ENCODE peak calls at places on chromosomes 1 and 21, in four cellular contexts. G is fibroblast of pulmonary artery, J is choroid plexus epithelial cell, R is progenitor cell of endocrine pancreas. L is an unnamed sample.

GRCh38 chr1:208899438-208899837 is 655.3 kb upstream of the PLXNA2 start:
- DNase-seq in G (no peak), J (no peak), R (no peak), L (no peak)

GRCh38 chr1:200877839-200878551 is 5.2 kb downstream of the GPR25 start:
- DNase-seq in G (no peak), J (no peak), R (no peak), L (no peak)

GRCh38 chr1:6205849-6206845 is at the start of gene RNF207:
- DNase-seq in G (peak; percentile 63), J (peak; percentile 80), R (peak; percentile 63), L (peak; percentile 54)

GRCh38 chr21:15221799-15222386 is 157.1 kb upstream of the NRIP1 start:
- DNase-seq in G (peak; percentile 93), J (peak; percentile 68), R (no peak), L (peak; percentile 53)

GRCh38 chr1:20660363-20661234 is 570 bp downstream of the DDOST start:
- DNase-seq in G (no peak), J (peak; percentile 17), R (no peak), L (no peak)

GRCh38 chr1:109838838-109839240 is 71.8 kb upstream of the CSF1 start:
- DNase-seq in G (peak; percentile 77), J (peak; percentile 79), R (no peak), L (peak; percentile 54)

GRCh38 chr1:225155555-225155954 is 226.1 kb downstream of the DNAH14 start:
- DNase-seq in G (no peak), J (no peak), R (no peak), L (no peak)

GRCh38 chr1:40078512-40079333 is 18.3 kb downstream of the PPT1 start:
- DNase-seq in G (peak; percentile 65), J (peak; percentile 71), R (peak; percentile 48), L (peak; percentile 69)

GRCh38 chr1:71561729-71562128 is 480.9 kb upstream of the ZRANB2 start:
- DNase-seq in G (peak; percentile 76), J (peak; percentile 2), R (no peak), L (no peak)

GRCh38 chr1:20530901-20531300 is 21.5 kb upstream of the FAM43B start:
- DNase-seq in G (no peak), J (no peak), R (no peak), L (no peak)

GRCh38 chr21:34074283-34075098 is 1.1 kb downstream of the MRPS6 start:
- DNase-seq in G (peak; percentile 23), J (no peak), R (no peak), L (no peak)

GRCh38 chr1:91803133-91803532 is 82.8 kb downstream of the TGFBR3 start:
- DNase-seq in G (no peak), J (no peak), R (no peak), L (no peak)

GRCh38 chr1:176567190-176567794 is 104.3 kb downstream of the PAPPA2 start:
- DNase-seq in G (peak; percentile 6), J (peak; percentile 6), R (no peak), L (no peak)

GRCh38 chr21:42392731-42393442 is 3.0 kb downstream of the TMPRSS3 start:
- DNase-seq in G (no peak), J (peak; percentile 44), R (no peak), L (peak; percentile 46)

GRCh38 chr21:43892984-43893535 is 28.0 kb downstream of the AGPAT3 start:
- DNase-seq in G (no peak), J (no peak), R (no peak), L (no peak)

GRCh38 chr1:234533975-234534876 is 55.2 kb upstream of the TARBP1 start:
- DNase-seq in G (peak; percentile 100), J (peak; percentile 100), R (no peak), L (peak; percentile 96)

GRCh38 chr21:14215971-14216621 is at the start of gene RBM11:
- DNase-seq in G (peak; percentile 36), J (peak; percentile 53), R (peak; percentile 72), L (peak; percentile 30)

GRCh38 chr1:89927037-89927436 is 67.9 kb upstream of the ZNF326 start:
- DNase-seq in G (no peak), J (no peak), R (no peak), L (no peak)

GRCh38 chr21:43201491-43201890 is 32.7 kb downstream of the CRYAA start:
- DNase-seq in G (no peak), J (no peak), R (no peak), L (no peak)

GRCh38 chr1:230328342-230329015 is 97.7 kb downstream of the PGBD5 start:
- DNase-seq in G (no peak), J (no peak), R (no peak), L (no peak)

GRCh38 chr1:206507395-206508129 is at the start of gene RASSF5:
- DNase-seq in G (peak; percentile 59), J (peak; percentile 65), R (peak; percentile 25), L (peak; percentile 45)

GRCh38 chr21:45880097-45881068 is 101.2 kb upstream of the COL6A1 start:
- DNase-seq in G (peak; percentile 80), J (peak; percentile 89), R (peak; percentile 53), L (peak; percentile 76)

GRCh38 chr1:102191723-102192122 is 195.0 kb upstream of the OLFM3 start:
- DNase-seq in G (peak; percentile 18), J (peak; percentile 25), R (no peak), L (no peak)
- TF ChIP-seq CTCF in G (peak; percentile 12), J (peak; percentile 33), R (peak; percentile 70), L (no peak)

DNA sequence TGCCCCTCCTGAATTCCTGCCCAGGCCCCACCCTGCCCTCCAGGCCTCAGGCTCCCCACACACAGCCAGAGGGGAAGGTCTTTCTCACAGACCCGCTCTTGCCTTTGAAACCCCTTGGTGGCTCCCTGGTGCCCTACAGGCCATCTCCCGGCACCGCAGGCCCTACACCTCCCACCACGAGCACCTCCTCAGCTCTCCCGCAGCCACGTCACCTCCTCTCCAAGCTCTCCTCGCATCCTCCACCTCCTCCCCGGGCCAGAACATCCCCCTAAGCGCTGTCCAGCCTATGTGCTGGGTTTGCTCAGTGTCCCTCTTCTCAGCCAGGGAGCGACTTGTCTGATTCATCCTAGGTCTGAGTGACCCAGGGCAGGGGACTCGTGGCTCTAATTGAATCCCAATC is 66.4 kb downstream of the DMRTB1 start:
- DNase-seq in G (no peak), J (no peak), R (no peak), L (peak; percentile 37)
- TF ChIP-seq CTCF in G (no peak), J (no peak), R (peak; percentile 33), L (peak; percentile 39)

GRCh38 chr1:54519709-54520108 is 28.3 kb upstream of the ACOT11 start:
- DNase-seq in G (no peak), J (no peak), R (no peak), L (no peak)
- TF ChIP-seq CTCF in G (peak; percentile 23), J (no peak), R (peak; percentile 29), L (no peak)

GRCh38 chr1:30903343-30904034 is 5.1 kb downstream of the SDC3 start:
- DNase-seq in G (peak; percentile 35), J (peak; percentile 31), R (no peak), L (no peak)
- TF ChIP-seq CTCF in G (no peak), J (no peak), R (no peak), L (no peak)

GRCh38 chr1:92831762-92832536 is at the start of gene RPL5:
- DNase-seq in G (peak; percentile 98), J (peak; percentile 99), R (peak; percentile 98), L (peak; percentile 96)
- TF ChIP-seq CTCF in G (peak; percentile 96), J (peak; percentile 89), R (peak; percentile 89), L (peak; percentile 95)

GRCh38 chr1:235843458-235843857 is 23.2 kb downstream of the LYST start:
- DNase-seq in G (peak; percentile 67), J (peak; percentile 77), R (no peak), L (peak; percentile 29)
- TF ChIP-seq CTCF in G (peak; percentile 69), J (peak; percentile 67), R (peak; percentile 47), L (peak; percentile 57)

GRCh38 chr21:29083306-29083705 is 9.9 kb upstream of the CCT8 start:
- DNase-seq in G (no peak), J (no peak), R (no peak), L (no peak)
- TF ChIP-seq CTCF in G (no peak), J (no peak), R (no peak), L (no peak)

DNA sequence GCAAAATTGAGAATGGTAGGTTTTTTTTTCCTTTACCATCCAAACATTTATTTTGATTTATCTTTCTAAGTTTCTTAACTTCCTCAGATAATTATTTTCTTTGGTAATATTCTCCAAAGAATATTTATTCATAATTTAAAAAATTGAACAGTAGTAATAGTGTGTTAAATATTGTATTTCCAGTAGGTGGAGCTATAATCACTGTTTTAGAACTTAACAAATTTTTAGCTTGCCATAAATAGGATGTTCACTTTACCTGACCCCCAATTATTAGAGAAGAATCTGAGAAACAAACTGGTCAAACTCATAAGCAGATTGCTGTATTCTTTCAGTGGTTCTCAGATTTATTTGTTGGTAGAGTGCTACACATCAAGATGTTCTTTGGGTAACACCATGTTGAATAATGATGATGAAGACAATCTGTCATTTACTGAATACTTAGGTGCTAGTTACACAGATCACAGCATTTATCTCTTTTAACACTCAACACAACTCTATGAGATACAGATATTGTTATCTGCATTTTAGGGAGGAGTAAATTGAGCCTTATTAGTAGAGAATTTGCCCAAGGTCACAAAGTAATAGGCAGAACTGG is 82.4 kb upstream of the GPR88 start:
- DNase-seq in G (peak; percentile 35), J (peak; percentile 36), R (no peak), L (no peak)
- TF ChIP-seq CTCF in G (peak; percentile 47), J (peak; percentile 48), R (peak; percentile 64), L (peak; percentile 32)

DNA sequence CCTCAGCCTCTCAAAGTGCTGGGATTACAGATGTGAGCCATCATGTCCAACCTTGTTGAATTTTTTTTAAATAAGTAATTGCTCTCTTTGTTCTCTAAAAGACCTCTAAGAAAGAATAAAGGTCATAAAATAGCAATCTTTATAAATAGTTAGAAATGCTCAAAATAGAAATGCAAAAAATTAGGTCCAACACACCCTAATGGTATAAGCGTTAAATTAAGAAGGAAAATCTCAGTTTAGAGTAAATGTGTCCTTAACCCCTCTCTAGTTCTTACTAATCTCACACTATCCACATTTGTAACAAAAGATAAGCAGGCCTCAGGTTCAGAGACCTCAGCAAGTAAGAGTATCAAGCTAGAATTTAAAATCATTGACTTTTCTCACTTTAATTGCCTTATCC is 38.3 kb upstream of the GLIS1 start:
- DNase-seq in G (no peak), J (no peak), R (no peak), L (no peak)
- TF ChIP-seq CTCF in G (no peak), J (no peak), R (no peak), L (no peak)

GRCh38 chr1:164779376-164779775 is 220.4 kb downstream of the PBX1 start:
- DNase-seq in G (no peak), J (no peak), R (no peak), L (no peak)
- TF ChIP-seq CTCF in G (no peak), J (peak; percentile 2), R (no peak), L (no peak)